ENCODE peak calls at places on chromosome 22, in six cellular contexts. One of them, this sample, is unnamed.

GRCh38 chr22:46107089-46107664 is 43.1 kb upstream of the PPARA start:
- DNase-seq in ovary: peak; percentile 74
- DNase-seq in activated naive CD8-positive, alpha-beta T cell treated with anti-CD3 and anti-CD28 coated beads for 36 hours: no peak
- DNase-seq in choroid plexus epithelial cell: no peak
- DNase-seq in activated gamma-delta T cell treated with Interleukin-2 at 50 U/mL for 16 hours: no peak
- DNase-seq in activated T-helper 9 cell treated with anti-CD3 and anti-CD28 coated beads, Interleukin-2, amount 50 U/mL, for 16 hours: no peak
- DNase-seq in this sample: no peak

GRCh38 chr22:48693377-48694135 is 1134.1 kb downstream of the BRD1 start:
- DNase-seq in ovary: no peak
- DNase-seq in activated naive CD8-positive, alpha-beta T cell treated with anti-CD3 and anti-CD28 coated beads for 36 hours: no peak
- DNase-seq in choroid plexus epithelial cell: no peak
- DNase-seq in activated gamma-delta T cell treated with Interleukin-2 at 50 U/mL for 16 hours: no peak
- DNase-seq in activated T-helper 9 cell treated with anti-CD3 and anti-CD28 coated beads, Interleukin-2, amount 50 U/mL, for 16 hours: no peak
- DNase-seq in this sample: no peak

GRCh38 chr22:44215287-44215686 is 34.6 kb downstream of the PARVG start:
- DNase-seq in ovary: no peak
- DNase-seq in activated naive CD8-positive, alpha-beta T cell treated with anti-CD3 and anti-CD28 coated beads for 36 hours: no peak
- DNase-seq in choroid plexus epithelial cell: no peak
- DNase-seq in activated gamma-delta T cell treated with Interleukin-2 at 50 U/mL for 16 hours: no peak
- DNase-seq in activated T-helper 9 cell treated with anti-CD3 and anti-CD28 coated beads, Interleukin-2, amount 50 U/mL, for 16 hours: no peak
- DNase-seq in this sample: no peak

GRCh38 chr22:20299736-20300136 is 20.1 kb downstream of the DGCR6L start:
- DNase-seq in ovary: no peak
- DNase-seq in activated naive CD8-positive, alpha-beta T cell treated with anti-CD3 and anti-CD28 coated beads for 36 hours: no peak
- DNase-seq in choroid plexus epithelial cell: no peak
- DNase-seq in activated gamma-delta T cell treated with Interleukin-2 at 50 U/mL for 16 hours: no peak
- DNase-seq in activated T-helper 9 cell treated with anti-CD3 and anti-CD28 coated beads, Interleukin-2, amount 50 U/mL, for 16 hours: no peak
- DNase-seq in this sample: no peak

GRCh38 chr22:47044722-47045545 is 282.5 kb downstream of the TBC1D22A start:
- DNase-seq in ovary: no peak
- DNase-seq in activated naive CD8-positive, alpha-beta T cell treated with anti-CD3 and anti-CD28 coated beads for 36 hours: no peak
- DNase-seq in choroid plexus epithelial cell: no peak
- DNase-seq in activated gamma-delta T cell treated with Interleukin-2 at 50 U/mL for 16 hours: no peak
- DNase-seq in activated T-helper 9 cell treated with anti-CD3 and anti-CD28 coated beads, Interleukin-2, amount 50 U/mL, for 16 hours: no peak
- DNase-seq in this sample: no peak

GRCh38 chr22:38312261-38312800 is 4.9 kb downstream of the CSNK1E start:
- DNase-seq in ovary: no peak
- DNase-seq in activated naive CD8-positive, alpha-beta T cell treated with anti-CD3 and anti-CD28 coated beads for 36 hours: no peak
- DNase-seq in choroid plexus epithelial cell: peak; percentile 72
- DNase-seq in activated gamma-delta T cell treated with Interleukin-2 at 50 U/mL for 16 hours: no peak
- DNase-seq in activated T-helper 9 cell treated with anti-CD3 and anti-CD28 coated beads, Interleukin-2, amount 50 U/mL, for 16 hours: no peak
- DNase-seq in this sample: no peak

GRCh38 chr22:37205046-37205445 is 7.2 kb downstream of the SSTR3 start:
- DNase-seq in ovary: no peak
- DNase-seq in activated naive CD8-positive, alpha-beta T cell treated with anti-CD3 and anti-CD28 coated beads for 36 hours: no peak
- DNase-seq in choroid plexus epithelial cell: no peak
- DNase-seq in activated gamma-delta T cell treated with Interleukin-2 at 50 U/mL for 16 hours: no peak
- DNase-seq in activated T-helper 9 cell treated with anti-CD3 and anti-CD28 coated beads, Interleukin-2, amount 50 U/mL, for 16 hours: no peak
- DNase-seq in this sample: no peak

GRCh38 chr22:46273432-46274148 is 5.8 kb downstream of the TTC38 start:
- DNase-seq in ovary: no peak
- DNase-seq in activated naive CD8-positive, alpha-beta T cell treated with anti-CD3 and anti-CD28 coated beads for 36 hours: no peak
- DNase-seq in choroid plexus epithelial cell: no peak
- DNase-seq in activated gamma-delta T cell treated with Interleukin-2 at 50 U/mL for 16 hours: no peak
- DNase-seq in activated T-helper 9 cell treated with anti-CD3 and anti-CD28 coated beads, Interleukin-2, amount 50 U/mL, for 16 hours: no peak
- DNase-seq in this sample: no peak

GRCh38 chr22:40594924-40595323 is 41.6 kb downstream of the MRTFA start:
- DNase-seq in ovary: no peak
- DNase-seq in activated naive CD8-positive, alpha-beta T cell treated with anti-CD3 and anti-CD28 coated beads for 36 hours: no peak
- DNase-seq in choroid plexus epithelial cell: no peak
- DNase-seq in activated gamma-delta T cell treated with Interleukin-2 at 50 U/mL for 16 hours: no peak
- DNase-seq in activated T-helper 9 cell treated with anti-CD3 and anti-CD28 coated beads, Interleukin-2, amount 50 U/mL, for 16 hours: no peak
- DNase-seq in this sample: no peak

GRCh38 chr22:37657590-37658132 is 862 bp upstream of the PDXP start:
- DNase-seq in ovary: no peak
- DNase-seq in activated naive CD8-positive, alpha-beta T cell treated with anti-CD3 and anti-CD28 coated beads for 36 hours: no peak
- DNase-seq in choroid plexus epithelial cell: no peak
- DNase-seq in activated gamma-delta T cell treated with Interleukin-2 at 50 U/mL for 16 hours: no peak
- DNase-seq in activated T-helper 9 cell treated with anti-CD3 and anti-CD28 coated beads, Interleukin-2, amount 50 U/mL, for 16 hours: no peak
- DNase-seq in this sample: no peak

GRCh38 chr22:39204216-39204615 is 40.6 kb downstream of the PDGFB start:
- DNase-seq in ovary: no peak
- DNase-seq in activated naive CD8-positive, alpha-beta T cell treated with anti-CD3 and anti-CD28 coated beads for 36 hours: no peak
- DNase-seq in choroid plexus epithelial cell: no peak
- DNase-seq in activated gamma-delta T cell treated with Interleukin-2 at 50 U/mL for 16 hours: no peak
- DNase-seq in activated T-helper 9 cell treated with anti-CD3 and anti-CD28 coated beads, Interleukin-2, amount 50 U/mL, for 16 hours: no peak
- DNase-seq in this sample: no peak

GRCh38 chr22:44697423-44698179 is 4.4 kb upstream of the PRR5 start:
- DNase-seq in ovary: peak; percentile 85
- DNase-seq in activated naive CD8-positive, alpha-beta T cell treated with anti-CD3 and anti-CD28 coated beads for 36 hours: peak; percentile 85
- DNase-seq in choroid plexus epithelial cell: peak; percentile 68
- DNase-seq in activated gamma-delta T cell treated with Interleukin-2 at 50 U/mL for 16 hours: peak; percentile 88
- DNase-seq in activated T-helper 9 cell treated with anti-CD3 and anti-CD28 coated beads, Interleukin-2, amount 50 U/mL, for 16 hours: peak; percentile 79
- DNase-seq in this sample: peak; percentile 82

GRCh38 chr22:30646518-30647160 is 11.1 kb downstream of the SLC35E4 start:
- DNase-seq in ovary: no peak
- DNase-seq in activated naive CD8-positive, alpha-beta T cell treated with anti-CD3 and anti-CD28 coated beads for 36 hours: no peak
- DNase-seq in choroid plexus epithelial cell: no peak
- DNase-seq in activated gamma-delta T cell treated with Interleukin-2 at 50 U/mL for 16 hours: no peak
- DNase-seq in activated T-helper 9 cell treated with anti-CD3 and anti-CD28 coated beads, Interleukin-2, amount 50 U/mL, for 16 hours: no peak
- DNase-seq in this sample: no peak

GRCh38 chr22:39598017-39598965 is 27.7 kb downstream of the CACNA1I start:
- DNase-seq in ovary: no peak
- DNase-seq in activated naive CD8-positive, alpha-beta T cell treated with anti-CD3 and anti-CD28 coated beads for 36 hours: peak; percentile 72
- DNase-seq in choroid plexus epithelial cell: no peak
- DNase-seq in activated gamma-delta T cell treated with Interleukin-2 at 50 U/mL for 16 hours: peak; percentile 58
- DNase-seq in activated T-helper 9 cell treated with anti-CD3 and anti-CD28 coated beads, Interleukin-2, amount 50 U/mL, for 16 hours: peak; percentile 59
- DNase-seq in this sample: peak; percentile 63

GRCh38 chr22:40238425-40239344 is 61.0 kb downstream of the TNRC6B start:
- DNase-seq in ovary: no peak
- DNase-seq in activated naive CD8-positive, alpha-beta T cell treated with anti-CD3 and anti-CD28 coated beads for 36 hours: no peak
- DNase-seq in choroid plexus epithelial cell: peak; percentile 85
- DNase-seq in activated gamma-delta T cell treated with Interleukin-2 at 50 U/mL for 16 hours: no peak
- DNase-seq in activated T-helper 9 cell treated with anti-CD3 and anti-CD28 coated beads, Interleukin-2, amount 50 U/mL, for 16 hours: no peak
- DNase-seq in this sample: no peak

GRCh38 chr22:50483977-50484853 is 2.4 kb upstream of the MIOX start:
- DNase-seq in ovary: no peak
- DNase-seq in activated naive CD8-positive, alpha-beta T cell treated with anti-CD3 and anti-CD28 coated beads for 36 hours: no peak
- DNase-seq in choroid plexus epithelial cell: no peak
- DNase-seq in activated gamma-delta T cell treated with Interleukin-2 at 50 U/mL for 16 hours: no peak
- DNase-seq in activated T-helper 9 cell treated with anti-CD3 and anti-CD28 coated beads, Interleukin-2, amount 50 U/mL, for 16 hours: no peak
- DNase-seq in this sample: no peak

GRCh38 chr22:17724241-17724640 is 50.0 kb downstream of the BID start:
- DNase-seq in ovary: no peak
- DNase-seq in activated naive CD8-positive, alpha-beta T cell treated with anti-CD3 and anti-CD28 coated beads for 36 hours: no peak
- DNase-seq in choroid plexus epithelial cell: peak; percentile 77
- DNase-seq in activated gamma-delta T cell treated with Interleukin-2 at 50 U/mL for 16 hours: no peak
- DNase-seq in activated T-helper 9 cell treated with anti-CD3 and anti-CD28 coated beads, Interleukin-2, amount 50 U/mL, for 16 hours: no peak
- DNase-seq in this sample: no peak

GRCh38 chr22:32839776-32840571 is 38.5 kb downstream of the TIMP3 start:
- DNase-seq in ovary: peak; percentile 72
- DNase-seq in activated naive CD8-positive, alpha-beta T cell treated with anti-CD3 and anti-CD28 coated beads for 36 hours: no peak
- DNase-seq in choroid plexus epithelial cell: peak; percentile 56
- DNase-seq in activated gamma-delta T cell treated with Interleukin-2 at 50 U/mL for 16 hours: no peak
- DNase-seq in activated T-helper 9 cell treated with anti-CD3 and anti-CD28 coated beads, Interleukin-2, amount 50 U/mL, for 16 hours: no peak
- DNase-seq in this sample: no peak

GRCh38 chr22:19042285-19043110 is 79.7 kb downstream of the DGCR2 start:
- DNase-seq in ovary: no peak
- DNase-seq in activated naive CD8-positive, alpha-beta T cell treated with anti-CD3 and anti-CD28 coated beads for 36 hours: no peak
- DNase-seq in choroid plexus epithelial cell: no peak
- DNase-seq in activated gamma-delta T cell treated with Interleukin-2 at 50 U/mL for 16 hours: no peak
- DNase-seq in activated T-helper 9 cell treated with anti-CD3 and anti-CD28 coated beads, Interleukin-2, amount 50 U/mL, for 16 hours: no peak
- DNase-seq in this sample: no peak

GRCh38 chr22:28734393-28734792 is 7.2 kb downstream of the CHEK2 start:
- DNase-seq in ovary: no peak
- DNase-seq in activated naive CD8-positive, alpha-beta T cell treated with anti-CD3 and anti-CD28 coated beads for 36 hours: no peak
- DNase-seq in choroid plexus epithelial cell: no peak
- DNase-seq in activated gamma-delta T cell treated with Interleukin-2 at 50 U/mL for 16 hours: no peak
- DNase-seq in activated T-helper 9 cell treated with anti-CD3 and anti-CD28 coated beads, Interleukin-2, amount 50 U/mL, for 16 hours: no peak
- DNase-seq in this sample: no peak

GRCh38 chr22:35634981-35635540 is 13.2 kb upstream of the APOL6 start:
- DNase-seq in ovary: no peak
- DNase-seq in activated naive CD8-positive, alpha-beta T cell treated with anti-CD3 and anti-CD28 coated beads for 36 hours: no peak
- DNase-seq in choroid plexus epithelial cell: no peak
- DNase-seq in activated gamma-delta T cell treated with Interleukin-2 at 50 U/mL for 16 hours: no peak
- DNase-seq in activated T-helper 9 cell treated with anti-CD3 and anti-CD28 coated beads, Interleukin-2, amount 50 U/mL, for 16 hours: no peak
- DNase-seq in this sample: no peak

GRCh38 chr22:25172153-25172552 is 27.5 kb upstream of the CRYBB3 start:
- DNase-seq in ovary: no peak
- DNase-seq in activated naive CD8-positive, alpha-beta T cell treated with anti-CD3 and anti-CD28 coated beads for 36 hours: peak; percentile 22
- DNase-seq in choroid plexus epithelial cell: peak; percentile 8
- DNase-seq in activated gamma-delta T cell treated with Interleukin-2 at 50 U/mL for 16 hours: peak; percentile 23
- DNase-seq in activated T-helper 9 cell treated with anti-CD3 and anti-CD28 coated beads, Interleukin-2, amount 50 U/mL, for 16 hours: no peak
- DNase-seq in this sample: no peak

This sample was measured in GM12891.